ENCODE peak calls at places on chromosomes 12 and 14, in five cellular contexts. Z, Y, T, G and O are unnamed samples.

GRCh38 chr14:20327005-20327869 is 5.8 kb downstream of the CCNB1IP1 start:
- DNase-seq in Z (no peak), Y (peak; percentile 83), T (no peak), G (no peak), O (peak; percentile 84)

GRCh38 chr12:109880938-109881337 is 597 bp upstream of the GLTP start:
- DNase-seq in Z (no peak), Y (no peak), T (no peak), G (no peak), O (no peak)

GRCh38 chr12:52655720-52656124 is 3.7 kb upstream of the KRT2 start:
- DNase-seq in Z (no peak), Y (no peak), T (peak; percentile 26), G (no peak), O (no peak)

GRCh38 chr12:15268927-15269552 is 47.8 kb upstream of the RERG start:
- DNase-seq in Z (peak; percentile 72), Y (peak; percentile 72), T (peak; percentile 37), G (no peak), O (peak; percentile 83)

GRCh38 chr12:14691560-14691959 is 4.8 kb downstream of the GUCY2C start:
- DNase-seq in Z (no peak), Y (no peak), T (peak; percentile 30), G (no peak), O (no peak)

GRCh38 chr12:47989023-47989417 is 15.3 kb downstream of the COL2A1 start:
- DNase-seq in Z (peak; percentile 29), Y (no peak), T (no peak), G (no peak), O (no peak)

GRCh38 chr12:78885466-78885865 is 20.9 kb downstream of the SYT1 start:
- DNase-seq in Z (no peak), Y (no peak), T (no peak), G (no peak), O (no peak)

GRCh38 chr14:103646189-103646588 is 17.2 kb downstream of the KLC1 start:
- DNase-seq in Z (no peak), Y (no peak), T (no peak), G (no peak), O (no peak)

GRCh38 chr12:91210144-91210543 is 27.5 kb upstream of the DCN start:
- DNase-seq in Z (no peak), Y (no peak), T (no peak), G (no peak), O (peak; percentile 14)

GRCh38 chr12:1533205-1533601 is 61.2 kb downstream of the FBXL14 start:
- DNase-seq in Z (no peak), Y (peak; percentile 60), T (no peak), G (no peak), O (peak; percentile 24)

GRCh38 chr12:90124914-90125313 is 416.3 kb upstream of the ATP2B1 start:
- DNase-seq in Z (no peak), Y (no peak), T (no peak), G (no peak), O (no peak)

GRCh38 chr14:42047421-42048045 is 440.9 kb downstream of the LRFN5 start:
- DNase-seq in Z (no peak), Y (peak; percentile 5), T (no peak), G (no peak), O (peak; percentile 1)

GRCh38 chr12:88868062-88868461 is 287.8 kb upstream of the KITLG start:
- DNase-seq in Z (no peak), Y (peak; percentile 65), T (no peak), G (no peak), O (no peak)

GRCh38 chr14:85391892-85392291 is 138.1 kb upstream of the FLRT2 start:
- DNase-seq in Z (no peak), Y (no peak), T (no peak), G (no peak), O (no peak)

GRCh38 chr14:77469041-77469440 is 11.1 kb downstream of the AHSA1 start:
- DNase-seq in Z (no peak), Y (no peak), T (no peak), G (no peak), O (no peak)

GRCh38 chr14:95362180-95362494 is 42.4 kb upstream of the CLMN start:
- DNase-seq in Z (no peak), Y (no peak), T (no peak), G (no peak), O (no peak)

GRCh38 chr14:76576047-76576741 is 185.1 kb upstream of the VASH1 start:
- DNase-seq in Z (no peak), Y (peak; percentile 6), T (peak; percentile 27), G (no peak), O (peak; percentile 1)

GRCh38 chr12:121576851-121577391 is 3.9 kb downstream of the KDM2B start:
- DNase-seq in Z (no peak), Y (peak; percentile 91), T (no peak), G (no peak), O (peak; percentile 70)

GRCh38 chr14:68910540-68910939 is 68.6 kb downstream of the ACTN1 start:
- DNase-seq in Z (no peak), Y (no peak), T (no peak), G (no peak), O (peak; percentile 57)

GRCh38 chr12:10689146-10689545 is 15.3 kb upstream of the STYK1 start:
- DNase-seq in Z (no peak), Y (no peak), T (no peak), G (no peak), O (no peak)

GRCh38 chr12:93978553-93978952 is 169.8 kb upstream of the PLXNC1 start:
- DNase-seq in Z (no peak), Y (peak; percentile 93), T (no peak), G (no peak), O (peak; percentile 87)

GRCh38 chr12:30847259-30847658 is 79.3 kb upstream of the TSPAN11 start:
- DNase-seq in Z (no peak), Y (peak; percentile 78), T (no peak), G (no peak), O (peak; percentile 87)

GRCh38 chr12:131473721-131474709 is 236.9 kb upstream of the SFSWAP start:
- DNase-seq in Z (no peak), Y (no peak), T (no peak), G (no peak), O (no peak)

GRCh38 chr14:32345311-32345771 is 16.2 kb downstream of the AKAP6 start:
- DNase-seq in Z (no peak), Y (peak; percentile 40), T (no peak), G (no peak), O (peak; percentile 47)

GRCh38 chr14:104928391-104929133 is 3.9 kb downstream of the PLD4 start:
- DNase-seq in Z (no peak), Y (no peak), T (no peak), G (no peak), O (no peak)

GRCh38 chr12:132493482-132494178 is 3.7 kb downstream of the FBRSL1 start:
- DNase-seq in Z (peak; percentile 81), Y (no peak), T (no peak), G (no peak), O (no peak)

GRCh38 chr12:49553512-49554088 is 14.3 kb downstream of the MCRS1 start:
- DNase-seq in Z (no peak), Y (no peak), T (no peak), G (no peak), O (peak; percentile 33)

GRCh38 chr14:46322076-46322475 is 329.5 kb downstream of the RPL10L start:
- DNase-seq in Z (peak; percentile 32), Y (no peak), T (no peak), G (no peak), O (no peak)

GRCh38 chr12:104681012-104681690 is 224.4 kb downstream of the CHST11 start:
- DNase-seq in Z (no peak), Y (no peak), T (no peak), G (no peak), O (no peak)

GRCh38 chr12:104866286-104866685 is 91.8 kb downstream of the SLC41A2 start:
- DNase-seq in Z (no peak), Y (peak; percentile 86), T (no peak), G (no peak), O (peak; percentile 90)

GRCh38 chr14:64541971-64542838 is 1.7 kb downstream of the HSPA2 start:
- DNase-seq in Z (no peak), Y (no peak), T (peak; percentile 28), G (no peak), O (no peak)

GRCh38 chr12:108638997-108639822 is 5.5 kb upstream of the SELPLG start:
- DNase-seq in Z (no peak), Y (no peak), T (no peak), G (no peak), O (no peak)

GRCh38 chr12:81083906-81084513 is 6.1 kb downstream of the ACSS3 start:
- DNase-seq in Z (no peak), Y (no peak), T (no peak), G (no peak), O (no peak)

GRCh38 chr12:81502912-81503695 is 256.0 kb downstream of the PPFIA2 start:
- DNase-seq in Z (no peak), Y (peak; percentile 87), T (no peak), G (no peak), O (peak; percentile 85)

GRCh38 chr14:89911018-89911919 is 43.3 kb downstream of the EFCAB11 start:
- DNase-seq in Z (no peak), Y (peak; percentile 67), T (peak; percentile 17), G (no peak), O (peak; percentile 75)

GRCh38 chr12:22527999-22528398 is 16.3 kb downstream of the C2CD5 start:
- DNase-seq in Z (no peak), Y (peak; percentile 77), T (no peak), G (no peak), O (peak; percentile 81)

GRCh38 chr12:41936333-41936732 is 208.3 kb downstream of the GXYLT1 start:
- DNase-seq in Z (no peak), Y (no peak), T (no peak), G (no peak), O (no peak)
- TF ChIP-seq CTCF in Z (no peak), Y (no peak), T (no peak), G (no peak), O (no peak)

GRCh38 chr12:6938353-6939186 is 5.0 kb upstream of the RNU7-1 start:
- DNase-seq in Z (no peak), Y (no peak), T (peak; percentile 43), G (no peak), O (no peak)
- H3K4me3 ChIP-seq in Z (peak overlapping the region; percentile 55), Y (peak overlapping the region; percentile 68), T (no peak overlapping the region), G (no peak overlapping the region), O (peak overlapping the region; percentile 5)

DNA sequence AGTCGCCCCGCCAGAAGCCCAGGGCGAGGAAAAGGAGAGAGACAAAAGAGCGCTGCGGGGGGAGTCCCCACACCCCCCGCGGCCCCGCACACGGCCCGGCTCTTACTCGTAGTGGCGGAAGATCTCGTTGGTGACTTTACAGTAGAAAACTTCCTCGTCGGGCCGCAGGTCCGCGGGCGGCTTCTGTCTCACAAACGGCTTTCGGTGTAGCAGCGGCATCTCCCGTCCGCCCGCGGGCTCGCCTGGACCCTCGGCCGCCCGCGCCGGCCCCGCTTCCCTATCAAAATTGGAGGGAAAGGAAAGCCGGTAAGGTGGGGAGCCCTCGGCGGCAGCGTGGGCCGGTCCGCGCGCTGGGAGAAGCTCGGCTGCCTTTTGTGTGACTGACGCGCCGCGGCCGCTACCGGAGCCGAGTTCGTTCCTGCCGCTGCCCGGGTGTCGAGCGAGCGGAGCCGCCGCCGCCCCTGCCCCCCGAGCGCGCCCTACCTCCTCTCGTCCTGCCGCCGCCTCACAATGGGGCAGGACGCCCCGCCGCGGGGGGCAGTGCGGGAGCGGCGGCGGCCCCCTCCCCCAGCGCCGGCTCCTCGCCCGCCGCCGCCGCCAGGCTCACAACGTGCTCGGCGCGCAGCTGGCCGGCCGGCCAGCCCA is 652 bp downstream of the BAZ1A start:
- DNase-seq in Z (peak; percentile 59), Y (peak; percentile 44), T (peak; percentile 54), G (peak; percentile 34), O (peak; percentile 57)
- TF ChIP-seq CTCF in Z (no peak), Y (peak; percentile 5), T (no peak), G (peak; percentile 23), O (no peak)

GRCh38 chr12:39538679-39539104 is 80.9 kb downstream of the ABCD2 start:
- DNase-seq in Z (no peak), Y (no peak), T (no peak), G (no peak), O (no peak)

GRCh38 chr12:39532448-39532847 is 87.2 kb downstream of the ABCD2 start:
- DNase-seq in Z (no peak), Y (no peak), T (no peak), G (no peak), O (no peak)

GRCh38 chr12:39533951-39534350 is 85.7 kb downstream of the ABCD2 start:
- DNase-seq in Z (no peak), Y (no peak), T (no peak), G (no peak), O (no peak)
- H3K4me3 ChIP-seq in Z (no peak overlapping the region), Y (no peak overlapping the region), T (no peak overlapping the region), G (no peak overlapping the region), O (no peak overlapping the region)